ENCODE peak calls at places on chromosomes 5 and 9, in ten cellular contexts. M, N, Q, R, E, P, F, W, V and X are unnamed samples.
A peak's percentile ranks its signal among the peaks of the same experiment; 100 is the strongest.

GRCh38 chr5:172223901-172224873 is 30.2 kb downstream of the EFCAB9 start:
- DNase-seq in N (no peak), R (no peak), V (no peak), F (peak; percentile 6), P (no peak), E (no peak), Q (no peak), W (no peak), M (no peak), X (no peak)

GRCh38 chr5:45696206-45696836 is at the start of gene HCN1:
- DNase-seq in E (peak; percentile 33), F (no peak), P (peak; percentile 37), V (peak; percentile 69), W (peak; percentile 95), M (peak; percentile 69), R (peak; percentile 80), Q (peak; percentile 82), N (no peak), X (no peak)

GRCh38 chr5:36494028-36494427 is 112.4 kb upstream of the SLC1A3 start:
- DNase-seq in V (no peak), N (no peak), R (no peak), F (no peak), Q (peak; percentile 40), W (no peak), M (no peak), E (no peak), P (no peak), X (no peak)

GRCh38 chr5:3258050-3258449 is 337.6 kb upstream of the IRX1 start:
- DNase-seq in N (no peak), E (no peak), P (no peak), M (no peak), Q (no peak), F (no peak), R (no peak), W (no peak), V (no peak), X (no peak)

GRCh38 chr9:109027176-109027575 is 13.9 kb upstream of the CTNNAL1 start:
- DNase-seq in P (no peak), W (no peak), V (no peak), R (no peak), M (no peak), Q (no peak), E (no peak), N (no peak), F (no peak), X (no peak)

GRCh38 chr9:134163374-134164196 is 779 bp downstream of the RNU6ATAC start:
- DNase-seq in P (no peak), V (no peak), F (peak; percentile 13), R (peak; percentile 74), Q (peak; percentile 68), E (peak; percentile 44), W (peak; percentile 77), M (peak; percentile 77), N (peak; percentile 89), X (peak; percentile 49)

GRCh38 chr9:94827584-94828304 is 101.2 kb downstream of the AOPEP start:
- DNase-seq in W (peak; percentile 7), N (no peak), F (no peak), P (peak; percentile 50), R (no peak), M (no peak), V (no peak), Q (no peak), E (no peak), X (no peak)

GRCh38 chr5:34658023-34658422 is 1.9 kb downstream of the RAI14 start:
- DNase-seq in W (no peak), E (no peak), P (peak; percentile 62), V (peak; percentile 31), N (no peak), M (no peak), R (no peak), F (no peak), Q (peak; percentile 14), X (no peak)

GRCh38 chr5:179281688-179282087 is 63.6 kb downstream of the ADAMTS2 start:
- DNase-seq in V (no peak), Q (no peak), M (no peak), P (no peak), E (no peak), N (no peak), R (no peak), F (no peak), W (no peak), X (no peak)

GRCh38 chr9:5510360-5510931 is at the start of gene PDCD1LG2:
- DNase-seq in N (no peak), P (peak; percentile 56), V (no peak), W (no peak), F (no peak), Q (peak; percentile 79), E (no peak), R (no peak), M (no peak), X (peak; percentile 63)

GRCh38 chr9:123548749-123549545 is 192.9 kb downstream of the CRB2 start:
- DNase-seq in P (no peak), M (no peak), N (no peak), E (no peak), R (no peak), F (peak; percentile 66), Q (no peak), V (no peak), W (no peak), X (no peak)

GRCh38 chr5:65508978-65509377 is 27.3 kb upstream of the ADAMTS6 start:
- DNase-seq in F (no peak), N (no peak), Q (peak; percentile 43), E (no peak), M (no peak), P (no peak), V (no peak), R (no peak), W (no peak), X (peak; percentile 8)

GRCh38 chr9:116168231-116168630 is 14.6 kb downstream of the PAPPA start:
- DNase-seq in M (no peak), R (no peak), F (no peak), Q (no peak), N (no peak), E (no peak), V (no peak), W (no peak), P (no peak), X (no peak)

GRCh38 chr9:116163293-116164055 is 9.9 kb downstream of the PAPPA start:
- DNase-seq in F (no peak), E (no peak), P (no peak), W (peak; percentile 65), V (no peak), M (no peak), N (no peak), Q (no peak), R (no peak), X (no peak)

GRCh38 chr9:116162241-116162781 is 8.7 kb downstream of the PAPPA start:
- DNase-seq in Q (peak; percentile 21), V (no peak), R (no peak), F (no peak), E (no peak), P (no peak), M (no peak), W (no peak), N (no peak), X (no peak)

GRCh38 chr9:116165912-116166311 is 12.3 kb downstream of the PAPPA start:
- DNase-seq in V (no peak), Q (peak; percentile 59), F (no peak), W (no peak), E (no peak), M (no peak), P (no peak), R (no peak), N (no peak), X (no peak)

GRCh38 chr9:116166713-116167112 is 13.1 kb downstream of the PAPPA start:
- DNase-seq in M (no peak), P (no peak), R (no peak), E (no peak), N (no peak), V (no peak), W (no peak), Q (no peak), F (no peak), X (no peak)
- TF ChIP-seq CTCF in M (peak; percentile 7), P (peak; percentile 24), R (peak; percentile 21), E (no peak), N (no peak), V (peak; percentile 45), W (peak; percentile 46), Q (peak; percentile 21), F (no peak), X (peak; percentile 71)

DNA sequence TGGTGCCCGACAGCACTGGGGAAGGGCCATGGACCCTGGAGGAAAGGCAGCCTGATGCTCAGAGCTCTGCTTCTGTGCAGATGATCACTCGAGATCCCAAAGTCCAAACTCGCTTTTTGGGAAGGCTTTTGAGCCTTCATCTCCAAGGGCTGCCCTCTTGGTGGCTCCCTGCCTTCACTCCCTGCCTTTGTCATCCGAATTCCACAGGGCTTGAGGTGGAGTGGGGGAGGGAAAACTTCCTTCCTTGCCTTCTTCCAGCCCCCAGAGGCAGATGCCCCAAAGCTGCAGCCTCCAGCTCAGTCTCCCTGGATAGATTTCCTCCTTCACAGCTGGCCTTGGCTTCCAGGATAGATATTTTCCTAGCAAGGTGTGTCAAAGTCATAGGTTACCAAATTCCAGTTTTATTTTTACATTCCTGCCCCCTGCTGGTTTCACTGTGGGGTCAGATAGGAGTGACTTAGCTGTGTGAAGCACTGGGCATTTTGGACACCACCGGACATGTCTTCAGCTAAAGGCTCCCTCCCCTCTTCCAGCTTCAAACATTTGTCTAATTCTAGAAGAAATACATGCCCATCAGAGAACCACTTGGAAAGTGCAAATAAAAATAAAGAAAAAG is 268.2 kb downstream of the HSPA4 start:
- DNase-seq in R (no peak), F (no peak), M (no peak), P (no peak), Q (peak; percentile 42), N (no peak), V (peak; percentile 29), E (no peak), W (peak; percentile 66), X (no peak)
- TF ChIP-seq CTCF in R (no peak), F (peak; percentile 1), M (no peak), P (peak; percentile 29), Q (peak; percentile 33), N (no peak), V (no peak), E (no peak), W (no peak), X (peak; percentile 50)

DNA sequence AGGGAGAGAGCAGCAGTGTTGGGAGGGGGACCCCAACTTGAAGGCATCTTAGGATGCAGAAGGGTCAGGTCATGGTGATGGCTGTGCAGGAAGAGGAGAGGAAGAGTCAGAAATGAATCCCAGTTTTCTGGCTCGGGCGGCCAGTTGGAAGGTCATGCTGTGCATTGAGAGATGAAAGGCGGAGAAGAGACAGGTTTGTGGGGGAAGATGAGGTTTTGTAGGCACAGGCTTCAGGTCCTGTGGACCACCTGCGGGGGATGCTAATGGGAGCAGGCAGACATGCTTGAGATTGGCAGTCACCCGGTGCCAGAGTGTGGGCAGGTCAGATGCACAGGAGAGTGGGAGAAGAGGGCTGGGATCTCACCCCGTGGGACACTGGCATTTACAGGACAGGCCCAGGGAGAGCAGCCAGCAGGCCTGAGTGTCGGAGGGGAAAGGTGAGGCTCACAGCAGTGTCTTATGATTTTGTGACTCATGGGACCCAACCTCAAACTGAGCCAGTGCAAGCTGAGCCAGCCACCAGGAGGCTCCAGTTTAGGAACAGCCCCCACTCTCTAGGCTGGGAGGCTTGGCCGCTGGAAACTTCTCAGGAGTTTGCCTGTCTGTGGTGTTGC is 17.5 kb downstream of the STXBP1 start:
- DNase-seq in F (peak; percentile 16), R (no peak), Q (peak; percentile 43), N (no peak), E (no peak), W (peak; percentile 77), P (no peak), M (no peak), V (no peak), X (no peak)
- TF ChIP-seq CTCF in F (no peak), R (peak; percentile 36), Q (peak; percentile 28), N (no peak), E (no peak), W (peak; percentile 64), P (peak; percentile 59), M (no peak), V (no peak), X (peak; percentile 14)

GRCh38 chr9:129630967-129631672 is 5.2 kb downstream of the NTMT1 start:
- DNase-seq in M (no peak), P (peak; percentile 43), N (no peak), E (no peak), W (no peak), V (no peak), F (no peak), R (no peak), Q (peak; percentile 74), X (peak; percentile 59)
- TF ChIP-seq CTCF in M (no peak), P (peak; percentile 29), N (no peak), E (no peak), W (no peak), V (no peak), F (no peak), R (no peak), Q (no peak), X (no peak)